ENCODE peak calls at places on chromosome 16, in eight cellular contexts. V is body of pancreas, E is heart left ventricle, W is A549, J is endothelial cell of umbilical vein, X is esophagus squamous epithelium, K is suprapubic skin, R is Peyer's patch. U is an unnamed sample.

GRCh38 chr16:84851192-84852127 is 31.7 kb downstream of the CRISPLD2 start:
- DNase-seq in V (peak; percentile 39), E (no peak), W (peak; percentile 73), J (no peak), X (no peak), K (no peak), R (no peak), U (peak; percentile 90)

GRCh38 chr16:5678371-5678770 is 580.8 kb upstream of the EEF2KMT start:
- DNase-seq in V (no peak), E (no peak), W (no peak), J (no peak), X (no peak), K (no peak), R (no peak), U (no peak)

GRCh38 chr16:3444032-3444388 is 530 bp downstream of the NAA60 start:
- DNase-seq in V (no peak), E (no peak), W (no peak), J (peak; percentile 87), X (no peak), K (no peak), R (no peak), U (no peak)

GRCh38 chr16:85759631-85760419 is 8.9 kb upstream of the C16orf74 start:
- DNase-seq in V (peak; percentile 55), E (no peak), W (peak; percentile 55), J (no peak), X (no peak), K (no peak), R (peak; percentile 72), U (peak; percentile 39)

GRCh38 chr16:23121024-23121423 is 28.2 kb downstream of the USP31 start:
- DNase-seq in V (no peak), E (no peak), W (no peak), J (no peak), X (no peak), K (no peak), R (no peak), U (no peak)

GRCh38 chr16:71230122-71230845 is at the start of gene HYDIN:
- DNase-seq in V (peak; percentile 90), E (peak; percentile 28), W (peak; percentile 78), J (peak; percentile 30), X (no peak), K (peak; percentile 60), R (no peak), U (peak; percentile 17)

GRCh38 chr16:52872706-52873105 is 180.0 kb downstream of the CHD9NB start:
- DNase-seq in V (no peak), E (no peak), W (no peak), J (no peak), X (no peak), K (no peak), R (no peak), U (no peak)

GRCh38 chr16:65122974-65123845 is 1.3 kb upstream of the CDH11 start:
- DNase-seq in V (peak; percentile 25), E (peak; percentile 69), W (no peak), J (no peak), X (no peak), K (peak; percentile 84), R (no peak), U (no peak)

GRCh38 chr16:70380205-70380918 is 33.7 kb downstream of the DDX19A start:
- DNase-seq in V (peak; percentile 47), E (peak; percentile 50), W (peak; percentile 23), J (peak; percentile 46), X (no peak), K (peak; percentile 81), R (peak; percentile 54), U (peak; percentile 61)

GRCh38 chr16:57503366-57503765 is 17.1 kb upstream of the DOK4 start:
- DNase-seq in V (no peak), E (peak; percentile 18), W (no peak), J (no peak), X (no peak), K (no peak), R (no peak), U (no peak)

GRCh38 chr16:80806957-80807356 is 2.6 kb upstream of the CDYL2 start:
- DNase-seq in V (no peak), E (peak; percentile 21), W (no peak), J (peak; percentile 98), X (no peak), K (no peak), R (no peak), U (peak; percentile 69)

GRCh38 chr16:61324044-61324443 is 712.2 kb downstream of the CDH8 start:
- DNase-seq in V (no peak), E (no peak), W (no peak), J (no peak), X (no peak), K (no peak), R (no peak), U (no peak)

GRCh38 chr16:19805459-19806160 is 79.0 kb downstream of the GPRC5B start:
- DNase-seq in V (no peak), E (no peak), W (no peak), J (no peak), X (no peak), K (no peak), R (no peak), U (no peak)

GRCh38 chr16:27310576-27311448 is 3.0 kb upstream of the IL4R start:
- DNase-seq in V (no peak), E (no peak), W (no peak), J (no peak), X (no peak), K (peak; percentile 7), R (no peak), U (no peak)

GRCh38 chr16:14284930-14285541 is 213.9 kb downstream of the MRTFB start:
- DNase-seq in V (peak; percentile 72), E (no peak), W (peak; percentile 55), J (peak; percentile 76), X (no peak), K (no peak), R (no peak), U (peak; percentile 44)

GRCh38 chr16:9340402-9341095 is 249.1 kb downstream of the HAPSTR1 start:
- DNase-seq in V (no peak), E (no peak), W (no peak), J (no peak), X (no peak), K (no peak), R (no peak), U (no peak)

GRCh38 chr16:24024971-24025370 is 189.2 kb downstream of the PRKCB start:
- DNase-seq in V (no peak), E (no peak), W (no peak), J (no peak), X (no peak), K (no peak), R (no peak), U (no peak)

GRCh38 chr16:87254271-87254670 is 62.9 kb downstream of the C16orf95 start:
- DNase-seq in V (no peak), E (no peak), W (no peak), J (no peak), X (no peak), K (no peak), R (no peak), U (no peak)

GRCh38 chr16:84183572-84183875 is 3.3 kb downstream of the TAF1C start:
- DNase-seq in V (no peak), E (no peak), W (no peak), J (no peak), X (no peak), K (no peak), R (no peak), U (no peak)

GRCh38 chr16:14050297-14051027 is 20.7 kb upstream of the MRTFB start:
- DNase-seq in V (peak; percentile 27), E (no peak), W (peak; percentile 48), J (peak; percentile 62), X (no peak), K (peak; percentile 28), R (no peak), U (peak; percentile 12)

GRCh38 chr16:57803413-57803990 is 1.2 kb upstream of the KIFC3 start:
- DNase-seq in V (no peak), E (peak; percentile 83), W (no peak), J (no peak), X (no peak), K (no peak), R (no peak), U (no peak)

GRCh38 chr16:17346774-17347569 is 123.8 kb downstream of the XYLT1 start:
- DNase-seq in V (no peak), E (no peak), W (no peak), J (no peak), X (no peak), K (no peak), R (no peak), U (no peak)

GRCh38 chr16:4160663-4161436 is 44.6 kb upstream of the ADCY9 start:
- DNase-seq in V (no peak), E (no peak), W (no peak), J (no peak), X (no peak), K (no peak), R (no peak), U (no peak)

GRCh38 chr16:74257061-74257460 is 39.6 kb upstream of the PSMD7 start:
- DNase-seq in V (no peak), E (no peak), W (no peak), J (no peak), X (no peak), K (no peak), R (peak; percentile 21), U (no peak)

GRCh38 chr16:12901597-12902436 is at the start of gene SHISA9:
- DNase-seq in V (no peak), E (no peak), W (no peak), J (no peak), X (no peak), K (no peak), R (no peak), U (no peak)

GRCh38 chr16:31331141-31331764 is 23.7 kb upstream of the ITGAX start:
- DNase-seq in V (no peak), E (no peak), W (no peak), J (no peak), X (no peak), K (no peak), R (peak; percentile 31), U (no peak)
- TF ChIP-seq POLR2A in V (no peak), E (no peak), W (no peak), J (no peak), X (no peak), K (no peak), R (no peak), U (no peak)

GRCh38 chr16:67800252-67801046 is 5.9 kb downstream of the RANBP10 start:
- DNase-seq in V (no peak), E (peak; percentile 56), W (no peak), J (no peak), X (no peak), K (no peak), R (no peak), U (no peak)
- TF ChIP-seq POLR2A in V (no peak), E (no peak), W (no peak), J (no peak), X (no peak), K (no peak), R (no peak), U (no peak)

GRCh38 chr16:83100679-83101078 is 473.9 kb downstream of the CDH13 start:
- DNase-seq in V (no peak), E (no peak), W (no peak), J (no peak), X (no peak), K (no peak), R (no peak), U (no peak)
- TF ChIP-seq POLR2A in V (no peak), E (no peak), W (no peak), J (no peak), X (no peak), K (no peak), R (no peak), U (no peak)

DNA sequence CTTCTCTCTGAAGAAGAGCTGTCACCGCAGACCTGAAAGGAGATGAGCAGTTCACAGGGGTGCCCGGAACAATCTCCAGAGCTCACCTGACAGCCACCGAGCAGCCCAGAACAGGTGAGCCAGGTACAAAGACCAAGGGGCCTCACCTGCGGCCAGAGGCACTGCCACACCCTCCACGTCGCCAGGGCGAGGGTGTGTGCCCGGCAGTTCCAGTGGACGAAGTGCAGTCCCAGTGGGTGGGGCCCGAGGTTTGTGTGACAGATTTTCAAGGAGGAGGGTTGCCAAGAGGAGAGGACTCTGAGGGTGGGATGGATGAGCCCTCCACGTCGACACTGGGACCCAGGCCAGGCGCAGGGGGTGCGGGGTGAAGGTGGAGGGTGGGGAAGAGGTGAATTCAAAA is 61.7 kb downstream of the SMPD3 start:
- DNase-seq in V (no peak), E (no peak), W (no peak), J (no peak), X (no peak), K (no peak), R (no peak), U (no peak)
- TF ChIP-seq POLR2A in V (no peak), E (no peak), W (no peak), J (no peak), X (no peak), K (no peak), R (peak; percentile 85), U (no peak)